ENCODE peak calls at places on chromosomes 6 and 20, in ten cellular contexts. T, W, J, R, M, U, B, Y, S and P are unnamed samples.

GRCh38 chr20:58765795-58766194 is 73.2 kb downstream of the NPEPL1 start:
- DNase-seq in T (no peak), W (no peak), J (no peak), R (no peak), M (no peak), U (no peak), B (no peak), Y (no peak), S (no peak), P (no peak)

GRCh38 chr6:4466260-4466659 is 309.9 kb upstream of the CDYL start:
- DNase-seq in T (no peak), W (no peak), J (peak; percentile 78), R (no peak), M (peak; percentile 36), U (no peak), B (peak; percentile 44), Y (no peak), S (no peak), P (no peak)

GRCh38 chr6:84762941-84763396 is 1.4 kb downstream of the TBX18 start:
- DNase-seq in T (no peak), W (peak; percentile 83), J (no peak), R (no peak), M (peak; percentile 69), U (no peak), B (no peak), Y (peak; percentile 69), S (no peak), P (no peak)

GRCh38 chr20:956330-956951 is 40.3 kb upstream of the ANGPT4 start:
- DNase-seq in T (peak; percentile 81), W (peak; percentile 84), J (peak; percentile 61), R (peak; percentile 63), M (peak; percentile 71), U (peak; percentile 72), B (peak; percentile 65), Y (peak; percentile 91), S (peak; percentile 69), P (no peak)

GRCh38 chr20:64038579-64039292 is 2.8 kb downstream of the C20orf204 start:
- DNase-seq in T (peak; percentile 97), W (peak; percentile 92), J (peak; percentile 52), R (peak; percentile 53), M (peak; percentile 85), U (peak; percentile 71), B (peak; percentile 67), Y (peak; percentile 88), S (peak; percentile 71), P (no peak)

GRCh38 chr20:8489094-8489883 is 357.2 kb downstream of the PLCB1 start:
- DNase-seq in T (no peak), W (no peak), J (no peak), R (no peak), M (no peak), U (no peak), B (peak; percentile 47), Y (no peak), S (no peak), P (no peak)

GRCh38 chr6:82013561-82014275 is 233.8 kb downstream of the IBTK start:
- DNase-seq in T (no peak), W (no peak), J (no peak), R (peak; percentile 59), M (peak; percentile 83), U (no peak), B (peak; percentile 70), Y (no peak), S (no peak), P (no peak)

GRCh38 chr20:25706793-25707192 is 10.1 kb upstream of the ZNF337 start:
- DNase-seq in T (no peak), W (no peak), J (no peak), R (no peak), M (no peak), U (peak; percentile 31), B (no peak), Y (no peak), S (no peak), P (no peak)

GRCh38 chr20:44247131-44247571 is at the start of gene GDAP1L1:
- DNase-seq in T (no peak), W (no peak), J (no peak), R (no peak), M (no peak), U (no peak), B (no peak), Y (peak; percentile 89), S (no peak), P (no peak)

GRCh38 chr6:156618600-156619205 is 158.5 kb upstream of the ARID1B start:
- DNase-seq in T (no peak), W (no peak), J (no peak), R (no peak), M (no peak), U (no peak), B (no peak), Y (peak; percentile 75), S (no peak), P (no peak)

GRCh38 chr20:4699957-4700356 is 21.8 kb upstream of the PRND start:
- DNase-seq in T (no peak), W (no peak), J (no peak), R (no peak), M (no peak), U (no peak), B (no peak), Y (no peak), S (no peak), P (no peak)

GRCh38 chr20:44787299-44787698 is 23.0 kb downstream of the RIMS4 start:
- DNase-seq in T (no peak), W (no peak), J (no peak), R (no peak), M (no peak), U (no peak), B (no peak), Y (no peak), S (no peak), P (no peak)

GRCh38 chr6:38264605-38265004 is 375.1 kb downstream of the BTBD9 start:
- DNase-seq in T (peak; percentile 62), W (no peak), J (no peak), R (no peak), M (no peak), U (no peak), B (no peak), Y (peak; percentile 28), S (no peak), P (no peak)

GRCh38 chr20:3204124-3204794 is at the start of gene DDRGK1:
- DNase-seq in T (peak; percentile 93), W (peak; percentile 96), J (peak; percentile 59), R (peak; percentile 78), M (peak; percentile 82), U (peak; percentile 91), B (peak; percentile 81), Y (peak; percentile 88), S (peak; percentile 93), P (no peak)

GRCh38 chr6:4460595-4461475 is 315.4 kb upstream of the CDYL start:
- DNase-seq in T (no peak), W (peak; percentile 84), J (no peak), R (no peak), M (peak; percentile 11), U (no peak), B (peak; percentile 78), Y (no peak), S (no peak), P (peak; percentile 18)

GRCh38 chr6:14309516-14309915 is 191.9 kb downstream of the CD83 start:
- DNase-seq in T (no peak), W (no peak), J (no peak), R (no peak), M (no peak), U (no peak), B (no peak), Y (no peak), S (no peak), P (no peak)

GRCh38 chr20:49276895-49277785 is 717 bp downstream of the ZNFX1 start:
- DNase-seq in T (peak; percentile 46), W (peak; percentile 80), J (no peak), R (no peak), M (peak; percentile 71), U (no peak), B (no peak), Y (peak; percentile 35), S (peak; percentile 51), P (no peak)

GRCh38 chr6:40139447-40139846 is 205.2 kb upstream of the MOCS1 start:
- DNase-seq in T (no peak), W (no peak), J (no peak), R (no peak), M (no peak), U (no peak), B (no peak), Y (no peak), S (no peak), P (no peak)

GRCh38 chr20:57659131-57659788 is 39.0 kb upstream of the ZBP1 start:
- DNase-seq in T (no peak), W (peak; percentile 68), J (no peak), R (no peak), M (no peak), U (no peak), B (no peak), Y (no peak), S (no peak), P (no peak)

GRCh38 chr6:15595461-15596173 is 67.2 kb downstream of the DTNBP1 start:
- DNase-seq in T (no peak), W (no peak), J (no peak), R (peak; percentile 30), M (peak; percentile 2), U (no peak), B (peak; percentile 57), Y (no peak), S (no peak), P (no peak)